ENCODE peak calls at places on chromosomes 16 and 17, in four cellular contexts. J is nucleus accumbens, N is coronary artery, F is GDM1. P is an unnamed sample.
A peak's percentile ranks its signal among the peaks of the same experiment; 100 is the strongest.

GRCh38 chr16:1614226-1615102 is 2.3 kb downstream of the CRAMP1 start:
- DNase-seq in J (no peak), N (no peak), F (no peak), P (peak; percentile 44)

GRCh38 chr17:54280741-54281140 is 458.0 kb downstream of the KIF2B start:
- DNase-seq in J (no peak), N (no peak), F (no peak), P (no peak)

GRCh38 chr17:27257031-27257357 is 36.9 kb upstream of the WSB1 start:
- DNase-seq in J (no peak), N (no peak), F (no peak), P (no peak)

GRCh38 chr17:78497115-78497540 is 80.1 kb downstream of the DNAH17 start:
- DNase-seq in J (peak; percentile 74), N (no peak), F (peak; percentile 55), P (peak; percentile 75)

GRCh38 chr17:45703348-45703747 is 80.8 kb upstream of the CRHR1 start:
- DNase-seq in J (no peak), N (no peak), F (no peak), P (no peak)

GRCh38 chr16:4515611-4516233 is 22.9 kb downstream of the CDIP1 start:
- DNase-seq in J (no peak), N (no peak), F (peak; percentile 81), P (no peak)

GRCh38 chr17:29076722-29077121 is 33.8 kb downstream of the PIPOX start:
- DNase-seq in J (peak; percentile 54), N (no peak), F (no peak), P (no peak)

GRCh38 chr17:57810740-57811632 is 38.9 kb downstream of the MRPS23 start:
- DNase-seq in J (no peak), N (peak; percentile 77), F (peak; percentile 72), P (peak; percentile 16)

GRCh38 chr17:46720408-46720807 is 98.1 kb downstream of the WNT3 start:
- DNase-seq in J (no peak), N (no peak), F (no peak), P (no peak)

P was measured in adrenal gland.